ENCODE peak calls at places on chromosomes 13 and 19, in eight cellular contexts. A is tibial artery; Q is breast epithelium; S is GM12878; C is progenitor cell of endocrine pancreas; Y is GM23338; J is heart right ventricle; E is CD8-positive, alpha-beta T cell. G is an unnamed sample.

GRCh38 chr19:4671182-4671851 is 1.2 kb upstream of the MYDGF start:
- DNase-seq in A (no peak), Q (no peak), E (no peak), C (no peak), J (no peak), S (no peak), Y (no peak), G (no peak)

GRCh38 chr13:58882556-58882955 is 1251.0 kb downstream of the PCDH17 start:
- DNase-seq in J (no peak), Y (no peak), E (no peak), C (no peak), A (no peak), Q (no peak), S (no peak), G (no peak)

GRCh38 chr13:101474419-101474957 is 22.0 kb downstream of the ITGBL1 start:
- DNase-seq in E (no peak), Y (peak), Q (no peak), A (peak), C (no peak), S (no peak), J (no peak), G (no peak)

GRCh38 chr13:89239361-89240127 is 1568.4 kb downstream of the SLITRK5 start:
- DNase-seq in Y (no peak), A (no peak), Q (no peak), E (no peak), C (no peak), J (no peak), S (no peak), G (no peak)

GRCh38 chr13:103839460-103839859 is 773.2 kb upstream of the SLC10A2 start:
- DNase-seq in Y (no peak), C (no peak), A (no peak), J (no peak), S (no peak), Q (no peak), E (no peak), G (no peak)

GRCh38 chr13:40613192-40613818 is 53.1 kb downstream of the FOXO1 start:
- DNase-seq in S (peak), J (no peak), C (no peak), E (peak), Q (no peak), A (no peak), Y (no peak), G (peak)

GRCh38 chr13:101116381-101116780 is 299.9 kb downstream of the NALCN start:
- DNase-seq in A (no peak), Y (peak), S (no peak), J (no peak), E (no peak), C (no peak), Q (no peak), G (no peak)

GRCh38 chr13:24650157-24650556 is 30.1 kb upstream of the ATP12A start:
- DNase-seq in C (no peak), Y (no peak), J (no peak), A (no peak), S (no peak), Q (no peak), E (no peak), G (no peak)

GRCh38 chr13:80123945-80124344 is 217.0 kb downstream of the SPRY2 start:
- DNase-seq in Y (no peak), C (no peak), S (no peak), J (no peak), Q (no peak), A (no peak), E (no peak), G (no peak)

GRCh38 chr19:38734426-38735256 is 9.6 kb downstream of the CAPN12 start:
- DNase-seq in J (no peak), C (no peak), A (no peak), E (no peak), S (peak), Q (no peak), Y (no peak), G (peak)

GRCh38 chr13:30796132-30796832 is 60.9 kb downstream of the ALOX5AP start:
- DNase-seq in S (peak), Q (no peak), A (no peak), J (no peak), Y (no peak), C (no peak), E (no peak), G (no peak)

GRCh38 chr13:37173214-37173613 is 67.8 kb upstream of the CSNK1A1L start:
- DNase-seq in C (no peak), A (no peak), Q (no peak), Y (peak), J (no peak), E (no peak), S (no peak), G (no peak)

GRCh38 chr19:39362682-39363657 is 20.7 kb downstream of the SAMD4B start:
- DNase-seq in Y (no peak), C (no peak), Q (no peak), S (no peak), E (no peak), J (no peak), A (peak), G (no peak)

GRCh38 chr13:55553736-55554135 is 1587.0 kb upstream of the PRR20A start:
- DNase-seq in Y (no peak), J (no peak), C (no peak), Q (no peak), A (no peak), S (no peak), E (no peak), G (no peak)

GRCh38 chr13:75906315-75906714 is 270.2 kb downstream of the LMO7 start:
- DNase-seq in Q (no peak), C (no peak), A (no peak), Y (peak), S (no peak), E (no peak), J (no peak), G (no peak)

GRCh38 chr19:51712461-51713081 is 11.2 kb downstream of the HAS1 start:
- DNase-seq in J (no peak), S (no peak), E (no peak), C (no peak), A (no peak), Y (peak), Q (no peak), G (no peak)
- TF ChIP-seq CTCF in J (no peak), S (no peak), E (no peak), C (peak), A (peak), Y (peak), Q (no peak), G (peak)

GRCh38 chr13:91045351-91046034 is 302.0 kb upstream of the MIR17HG start:
- DNase-seq in C (no peak), S (no peak), A (no peak), J (no peak), Q (no peak), Y (peak), E (no peak), G (no peak)
- TF ChIP-seq CTCF in C (peak), S (peak), A (no peak), J (no peak), Q (no peak), Y (peak), E (no peak), G (peak)

DNA sequence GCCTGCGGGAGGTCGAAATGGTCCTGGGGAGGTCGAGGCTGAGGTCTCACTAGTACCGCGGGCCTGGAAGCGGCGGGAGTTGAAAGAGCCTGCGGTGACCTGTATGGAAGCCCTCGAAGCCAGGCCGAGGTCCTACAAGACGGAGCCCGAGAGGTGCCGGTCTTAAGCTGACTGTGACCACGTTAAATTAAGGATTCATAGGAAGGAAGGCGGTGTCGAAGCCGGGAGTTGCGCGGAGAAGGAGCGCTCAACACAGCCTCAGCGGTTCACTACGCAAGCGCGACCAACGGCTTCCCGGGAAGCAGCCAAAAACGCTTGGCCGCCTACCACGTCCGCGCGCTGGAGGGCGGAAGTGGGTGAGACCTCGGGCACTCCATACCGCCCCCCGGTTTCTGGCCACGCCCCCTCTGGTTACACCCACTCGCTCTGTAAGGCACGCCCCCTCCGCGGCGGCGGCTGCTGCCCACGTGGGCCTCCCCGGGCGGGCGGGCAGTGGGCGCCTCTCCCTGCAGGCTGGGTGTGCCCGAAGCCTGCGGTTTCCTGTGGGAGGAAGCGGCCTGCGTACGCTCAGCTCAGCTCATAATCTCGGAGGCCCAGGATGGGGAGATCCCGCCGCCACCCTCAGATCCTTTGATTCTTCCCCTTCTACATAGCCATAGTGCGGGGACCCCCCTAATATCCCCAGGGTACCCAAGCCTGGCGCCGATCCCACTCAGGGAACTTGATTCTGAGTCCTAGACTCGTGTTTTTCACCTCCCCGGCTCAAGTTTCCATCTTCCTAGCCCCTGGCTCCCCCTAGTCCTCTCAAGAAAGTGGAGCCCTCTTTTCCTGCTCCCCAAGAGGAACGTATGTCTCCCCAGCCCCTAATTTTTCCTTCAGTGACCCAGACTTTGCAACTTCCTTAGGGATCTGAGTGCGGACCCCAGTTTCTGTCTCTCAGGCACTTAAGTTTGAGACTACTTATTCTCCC is 3.4 kb upstream of the EMP3 start:
- DNase-seq in C (peak), A (peak), E (peak), J (peak), S (peak), Q (peak), Y (peak), G (peak)
- TF ChIP-seq CTCF in C (peak), A (peak), E (no peak), J (no peak), S (no peak), Q (no peak), Y (no peak), G (no peak)

GRCh38 chr19:40530091-40530901 is 46.4 kb upstream of the SHKBP1 start:
- DNase-seq in A (no peak), J (peak), E (no peak), Q (no peak), C (peak), Y (peak), S (no peak), G (no peak)
- TF ChIP-seq CTCF in A (no peak), J (no peak), E (no peak), Q (no peak), C (no peak), Y (peak), S (peak), G (peak)

DNA sequence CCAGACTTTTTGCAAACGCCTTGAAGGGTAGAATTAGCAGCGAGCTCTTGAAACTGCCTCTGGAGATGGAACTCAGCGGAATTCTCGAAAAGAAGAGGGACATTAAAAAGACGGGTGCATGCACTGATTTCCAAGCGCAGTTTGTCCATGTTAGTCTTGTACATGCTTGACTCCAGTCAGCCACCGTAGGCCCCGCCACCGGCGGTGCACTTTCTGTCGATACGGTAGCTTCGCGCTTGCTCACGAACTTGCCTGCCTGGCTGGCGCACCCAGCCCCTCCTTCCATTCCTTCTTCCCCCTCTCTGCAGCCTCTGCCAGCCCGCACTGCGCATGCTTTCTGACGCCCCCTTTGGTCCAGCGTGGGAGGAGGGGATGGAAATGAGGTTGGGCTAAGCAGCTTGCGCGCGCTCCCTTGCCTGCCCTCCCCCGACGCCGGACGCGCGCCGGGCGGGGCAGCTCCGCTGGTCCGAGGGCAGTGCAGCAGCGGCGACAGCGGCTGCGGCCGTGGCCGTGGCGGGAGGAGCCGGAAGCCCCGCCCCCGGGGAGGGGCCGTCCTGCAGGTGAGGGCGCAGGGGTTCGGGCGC is at the start of gene ZNF575:
- DNase-seq in Y (peak), S (peak), E (peak), Q (peak), A (peak), J (peak), C (peak), G (peak)
- TF ChIP-seq CTCF in Y (no peak), S (no peak), E (no peak), Q (no peak), A (peak), J (no peak), C (no peak), G (no peak)

DNA sequence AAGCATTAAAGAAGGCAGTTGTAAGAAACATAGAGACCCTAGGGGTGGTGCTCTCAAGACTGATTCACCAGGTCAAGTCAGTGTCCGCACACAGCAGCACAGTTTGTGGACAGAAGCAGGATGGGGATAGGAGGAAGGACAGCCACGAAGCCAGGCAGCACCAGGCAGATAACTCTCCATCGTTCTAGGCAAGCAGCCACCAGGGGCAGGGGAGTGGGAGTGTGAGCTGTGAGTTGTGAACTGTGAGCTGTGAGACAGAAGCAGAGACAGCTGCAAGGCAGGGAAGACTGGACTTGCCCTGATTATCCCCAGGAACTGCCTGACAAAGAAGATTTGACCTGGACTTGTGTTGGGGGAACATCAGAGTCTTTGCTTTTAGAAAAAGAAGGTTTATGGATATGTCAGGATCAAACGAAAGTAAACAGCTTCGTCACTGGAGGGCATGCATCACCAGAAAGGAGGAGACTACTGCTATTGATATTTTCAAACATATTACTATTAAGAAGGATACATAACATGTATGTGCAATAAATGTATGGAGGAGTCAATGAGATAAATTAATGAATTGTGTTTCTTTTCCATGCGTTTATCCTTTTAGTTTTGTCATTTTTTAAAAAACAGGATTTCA is 286.1 kb downstream of the IRS2 start:
- DNase-seq in J (no peak), A (no peak), Y (peak), Q (no peak), S (no peak), E (no peak), C (no peak), G (no peak)
- TF ChIP-seq CTCF in J (no peak), A (no peak), Y (peak), Q (no peak), S (no peak), E (no peak), C (no peak), G (peak)

GRCh38 chr19:33863436-33863835 is 66.8 kb downstream of the KCTD15 start:
- DNase-seq in C (no peak), Y (no peak), E (no peak), A (no peak), Q (no peak), S (no peak), J (no peak), G (no peak)

GRCh38 chr19:33862991-33863390 is 66.3 kb downstream of the KCTD15 start:
- DNase-seq in Y (no peak), J (peak), E (no peak), S (no peak), A (no peak), C (no peak), Q (no peak), G (no peak)

GRCh38 chr19:33860691-33861090 is 64.0 kb downstream of the KCTD15 start:
- DNase-seq in E (no peak), A (no peak), Q (no peak), Y (no peak), C (no peak), S (no peak), J (no peak), G (no peak)

GRCh38 chr19:33864311-33864850 is 67.7 kb downstream of the KCTD15 start:
- DNase-seq in Y (no peak), E (no peak), A (no peak), S (no peak), Q (no peak), C (no peak), J (no peak), G (no peak)

GRCh38 chr19:33861950-33862349 is 65.3 kb downstream of the KCTD15 start:
- DNase-seq in A (no peak), J (no peak), Q (no peak), Y (no peak), S (no peak), E (no peak), C (no peak), G (no peak)
- TF ChIP-seq CTCF in A (no peak), J (no peak), Q (no peak), Y (no peak), S (no peak), E (no peak), C (no peak), G (no peak)

G was measured in GM12864.